ENCODE peak calls at places on chromosomes 1 and 21, in five cellular contexts. F, S, C, Y and E are unnamed samples.

GRCh38 chr1:10897981-10898728 is 101.7 kb upstream of the CASZ1 start:
- DNase-seq in C (peak; percentile 51), F (no peak), Y (no peak), S (peak; percentile 55), E (no peak)

GRCh38 chr1:27816921-27817630 is 13.5 kb upstream of the PPP1R8 start:
- DNase-seq in F (peak; percentile 66), S (no peak), Y (peak; percentile 76), C (peak; percentile 55), E (no peak)

GRCh38 chr1:63912643-63913042 is 138.8 kb downstream of the ROR1 start:
- DNase-seq in C (no peak), F (no peak), Y (no peak), S (no peak), E (no peak)

GRCh38 chr1:167973832-167974231 is 37.0 kb upstream of the MPC2 start:
- DNase-seq in C (no peak), S (no peak), F (no peak), Y (no peak), E (no peak)

GRCh38 chr21:41636636-41637625 is 129.0 kb upstream of the TMPRSS2 start:
- DNase-seq in Y (no peak), S (no peak), C (no peak), F (no peak), E (no peak)

GRCh38 chr1:112406771-112407170 is 10.8 kb downstream of the CTTNBP2NL start:
- DNase-seq in S (no peak), F (no peak), C (no peak), Y (no peak), E (no peak)

GRCh38 chr1:222373831-222374603 is 173.9 kb downstream of the HHIPL2 start:
- DNase-seq in C (peak; percentile 8), F (no peak), S (no peak), Y (no peak), E (no peak)

GRCh38 chr1:27057801-27058647 is 45.4 kb upstream of the TENT5B start:
- DNase-seq in C (no peak), S (no peak), F (no peak), Y (no peak), E (no peak)

GRCh38 chr21:28459193-28459592 is 533.5 kb downstream of the LTN1 start:
- DNase-seq in S (no peak), Y (no peak), F (no peak), C (no peak), E (no peak)

GRCh38 chr1:241081473-241081872 is 275.5 kb downstream of the RGS7 start:
- DNase-seq in F (no peak), Y (peak; percentile 37), C (no peak), S (no peak), E (no peak)

GRCh38 chr1:219710529-219711194 is 97.8 kb upstream of the ZC3H11B start:
- DNase-seq in C (no peak), Y (peak; percentile 23), S (peak; percentile 98), F (peak; percentile 84), E (no peak)

GRCh38 chr1:101293461-101294045 is 56.7 kb downstream of the S1PR1 start:
- DNase-seq in C (no peak), Y (no peak), S (peak; percentile 64), F (peak; percentile 8), E (peak; percentile 66)

GRCh38 chr1:6545276-6545934 is 8.9 kb downstream of the NOL9 start:
- DNase-seq in F (peak; percentile 12), C (no peak), Y (no peak), S (peak; percentile 26), E (no peak)

GRCh38 chr1:39977202-39977601 is 22.3 kb downstream of the MFSD2A start:
- DNase-seq in C (no peak), F (peak; percentile 4), S (peak; percentile 39), Y (no peak), E (no peak)

DNA sequence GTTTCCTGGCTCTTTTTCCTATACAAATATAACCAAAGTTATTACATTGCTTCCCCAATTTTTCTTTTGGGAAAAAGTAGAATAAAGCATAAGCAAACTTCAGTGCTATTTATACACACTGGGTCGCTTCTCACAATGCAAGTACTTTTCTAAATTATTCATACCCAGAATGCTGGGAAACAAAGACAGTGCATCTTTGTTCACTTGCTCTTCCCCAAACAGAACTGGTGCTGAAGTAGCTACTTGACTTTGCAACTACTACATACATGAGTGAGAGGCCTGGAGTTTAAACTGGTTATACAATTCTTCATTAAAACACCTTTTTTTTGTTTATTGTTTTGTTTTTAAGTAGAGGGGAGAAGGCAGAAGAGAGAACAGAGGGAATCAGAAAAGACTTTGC is 40.2 kb downstream of the STX6 start:
- DNase-seq in S (no peak), Y (no peak), F (no peak), C (no peak), E (no peak)
- H3K4me3 ChIP-seq in S (no peak overlapping the region), Y (no peak overlapping the region), F (no peak overlapping the region), C (no peak overlapping the region), E (no peak overlapping the region)

DNA sequence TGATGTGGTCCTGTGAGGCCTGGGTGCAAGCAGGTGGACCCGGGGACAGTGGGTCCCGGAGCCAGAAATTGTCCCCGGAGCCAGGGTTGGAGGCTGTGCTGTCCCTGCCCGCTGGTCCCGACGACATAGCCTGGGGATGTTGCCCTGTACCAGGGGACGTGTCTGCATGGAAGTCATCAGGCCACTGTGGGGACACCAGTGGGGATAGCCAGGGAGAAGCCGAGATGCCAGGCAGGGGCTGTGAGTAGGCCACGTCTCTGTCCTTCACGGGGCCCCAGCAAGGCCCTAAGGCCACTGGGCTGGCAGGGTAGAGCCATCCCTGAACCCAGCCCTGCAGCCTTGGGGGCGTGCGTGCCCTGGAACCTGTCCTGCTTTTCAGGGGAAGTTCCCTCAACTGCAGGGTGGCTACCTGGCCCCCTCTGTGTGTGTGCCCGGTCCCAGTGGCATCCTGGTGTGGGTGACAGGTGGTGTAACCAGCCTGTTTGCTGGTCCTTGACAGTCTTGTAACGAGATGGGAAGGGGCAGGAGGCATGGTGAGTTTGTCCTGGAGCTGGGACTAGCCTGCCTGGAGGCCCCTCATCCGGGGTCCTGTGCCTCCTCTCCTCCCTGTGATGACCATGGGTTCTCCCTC is 73.2 kb downstream of the OBSCN start:
- DNase-seq in Y (no peak), S (no peak), F (no peak), C (no peak), E (no peak)
- H3K27ac ChIP-seq in Y (no peak overlapping the region), S (no peak overlapping the region), F (no peak overlapping the region), C (no peak overlapping the region), E (no peak overlapping the region)

GRCh38 chr1:169421309-169421708 is 6.0 kb downstream of the CCDC181 start:
- DNase-seq in Y (no peak), F (no peak), C (no peak), S (no peak), E (no peak)

GRCh38 chr1:169426174-169426716 is 1.0 kb downstream of the CCDC181 start:
- DNase-seq in C (no peak), S (no peak), F (no peak), Y (no peak), E (no peak)

GRCh38 chr1:169427081-169427611 is at the start of gene CCDC181:
- DNase-seq in F (peak; percentile 33), C (peak; percentile 94), S (no peak), Y (peak; percentile 23), E (peak; percentile 46)
- H3K4me3 ChIP-seq in F (peak within 1 kb of the TSS; percentile 65), C (peak within 1 kb of the TSS; percentile 54), S (no peak within 1 kb of the TSS), Y (peak within 1 kb of the TSS; percentile 38), E (peak within 1 kb of the TSS; percentile 51)

GRCh38 chr1:234296481-234296880 is 76.8 kb upstream of the COA6 start:
- DNase-seq in C (no peak), S (no peak), F (no peak), Y (no peak), E (no peak)
- H3K27ac ChIP-seq in C (no peak overlapping the region), S (no peak overlapping the region), F (no peak overlapping the region), Y (no peak overlapping the region), E (no peak overlapping the region)

DNA sequence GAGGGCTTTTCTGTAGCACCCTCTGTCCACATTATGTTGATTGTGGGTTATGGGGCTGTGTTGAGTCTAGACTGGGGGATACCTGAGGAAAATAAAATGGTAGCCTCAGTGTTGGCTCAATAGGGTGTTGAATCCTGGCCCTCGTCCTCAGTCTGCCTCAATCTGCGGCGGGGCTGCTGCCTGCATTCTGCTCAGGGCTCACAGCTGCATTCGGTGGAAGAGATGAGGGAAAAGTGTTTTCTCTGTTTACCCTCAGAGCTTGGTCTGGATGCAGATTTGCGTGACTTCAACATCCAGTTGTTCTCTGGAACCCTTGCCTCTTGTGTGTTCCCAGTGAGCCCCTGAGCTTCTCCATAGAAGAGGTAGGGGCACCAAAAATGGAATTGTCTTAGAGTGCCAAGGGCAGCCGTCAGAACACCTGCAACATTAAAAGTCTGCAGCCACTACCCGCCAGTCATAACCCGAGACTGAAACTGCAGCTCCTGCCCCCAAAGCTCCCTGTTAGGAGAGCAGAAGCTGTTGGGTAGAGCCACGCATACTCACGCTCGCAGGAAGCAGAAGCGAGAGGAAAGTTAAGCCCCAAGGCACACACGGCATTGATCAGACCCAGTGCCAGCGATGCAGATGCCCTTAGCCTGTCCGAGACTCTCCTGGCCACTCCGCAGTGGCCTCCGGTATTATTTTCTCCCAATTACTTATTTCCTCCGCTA is 215.3 kb upstream of the C1orf174 start:
- DNase-seq in F (no peak), S (no peak), C (no peak), Y (no peak), E (no peak)
- H3K4me3 ChIP-seq in F (no peak overlapping the region), S (no peak overlapping the region), C (no peak overlapping the region), Y (no peak overlapping the region), E (no peak overlapping the region)

GRCh38 chr1:53598956-53599355 is 139.8 kb downstream of the DMRTB1 start:
- DNase-seq in C (no peak), Y (no peak), S (no peak), F (no peak), E (no peak)
- H3K27ac ChIP-seq in C (no peak overlapping the region), Y (no peak overlapping the region), S (no peak overlapping the region), F (no peak overlapping the region), E (no peak overlapping the region)